ENCODE peak calls at places on chromosomes 5 and 9, in seven cellular contexts. Y, T, V, F, W, E and U are unnamed samples.

GRCh38 chr9:124077915-124078572 is 66.5 kb downstream of the LHX2 start:
- DNase-seq in F (peak; percentile 44), Y (peak; percentile 65), V (no peak), T (no peak), W (no peak), E (peak; percentile 8), U (no peak)

GRCh38 chr9:114742947-114743346 is 61.0 kb upstream of the TEX48 start:
- DNase-seq in Y (peak; percentile 63), V (no peak), W (no peak), E (no peak), T (no peak), F (no peak), U (no peak)

GRCh38 chr5:135185461-135186075 is 151.5 kb upstream of the PITX1 start:
- DNase-seq in T (no peak), W (no peak), Y (peak; percentile 99), V (no peak), F (no peak), E (no peak), U (no peak)

GRCh38 chr5:172144291-172144815 is 43.7 kb downstream of the STK10 start:
- DNase-seq in V (no peak), F (no peak), W (no peak), T (no peak), Y (no peak), E (no peak), U (no peak)

GRCh38 chr9:16705121-16705604 is 165.3 kb downstream of the BNC2 start:
- DNase-seq in Y (no peak), V (no peak), E (peak; percentile 98), T (peak; percentile 24), F (no peak), W (peak; percentile 69), U (no peak)

GRCh38 chr9:69919461-69920061 is 98.9 kb downstream of the CFAP95 start:
- DNase-seq in V (no peak), F (peak; percentile 29), T (peak; percentile 55), E (peak; percentile 49), Y (peak; percentile 78), W (no peak), U (no peak)

GRCh38 chr5:40490464-40491083 is 189.1 kb upstream of the PTGER4 start:
- DNase-seq in F (no peak), E (no peak), V (no peak), W (no peak), T (no peak), Y (no peak), U (no peak)

GRCh38 chr9:32571969-32572899 is 725 bp downstream of the NDUFB6 start:
- DNase-seq in V (peak; percentile 76), F (peak; percentile 67), T (peak; percentile 38), W (peak; percentile 63), E (peak; percentile 55), Y (peak; percentile 85), U (peak; percentile 55)

GRCh38 chr9:129910628-129911567 is 75.6 kb downstream of the USP20 start:
- DNase-seq in T (no peak), Y (no peak), V (no peak), F (peak; percentile 95), E (peak; percentile 95), W (no peak), U (no peak)

GRCh38 chr5:7756453-7756852 is 94.5 kb downstream of the CFAP90 start:
- DNase-seq in Y (no peak), E (no peak), T (peak; percentile 8), V (no peak), F (no peak), W (no peak), U (no peak)

GRCh38 chr9:105150991-105151685 is 93.3 kb upstream of the SLC44A1 start:
- DNase-seq in E (peak; percentile 90), W (no peak), V (no peak), Y (peak; percentile 66), T (no peak), F (no peak), U (no peak)

GRCh38 chr9:117145811-117146490 is 268.9 kb downstream of the ASTN2 start:
- DNase-seq in T (no peak), V (no peak), E (no peak), W (peak; percentile 44), F (no peak), Y (no peak), U (no peak)

GRCh38 chr9:127973169-127974001 is 7.4 kb downstream of the EEIG1 start:
- DNase-seq in V (peak; percentile 19), F (no peak), T (peak; percentile 19), W (peak; percentile 49), E (no peak), Y (peak; percentile 68), U (no peak)

GRCh38 chr9:137064880-137065164 is 5.5 kb downstream of the SAPCD2 start:
- DNase-seq in W (no peak), E (no peak), F (no peak), T (no peak), Y (no peak), V (no peak), U (no peak)

GRCh38 chr5:102581011-102581410 is 82.2 kb upstream of the SLCO6A1 start:
- DNase-seq in E (no peak), V (no peak), Y (no peak), F (no peak), W (no peak), T (no peak), U (no peak)

GRCh38 chr9:70594546-70594945 is 180.1 kb upstream of the KLF9 start:
- DNase-seq in E (no peak), V (no peak), W (no peak), Y (no peak), F (no peak), T (no peak), U (no peak)

GRCh38 chr5:320524-321232 is 836 bp upstream of the AHRR start:
- DNase-seq in Y (peak; percentile 51), W (no peak), V (no peak), E (no peak), T (no peak), F (no peak), U (no peak)

GRCh38 chr5:150304481-150305081 is 1.9 kb upstream of the ARSI start:
- DNase-seq in E (no peak), V (no peak), T (no peak), W (no peak), F (no peak), Y (no peak), U (no peak)

GRCh38 chr9:136551401-136552116 is 5.7 kb upstream of the NOTCH1 start:
- DNase-seq in V (no peak), W (no peak), E (peak; percentile 53), F (no peak), T (no peak), Y (peak; percentile 24), U (no peak)

GRCh38 chr5:107736608-107737007 is 65.9 kb upstream of the EFNA5 start:
- DNase-seq in W (no peak), E (no peak), Y (no peak), F (no peak), T (no peak), V (no peak), U (no peak)

GRCh38 chr9:28764532-28764931 is 1191.3 kb upstream of the C9orf72 start:
- DNase-seq in T (no peak), E (no peak), Y (no peak), V (no peak), F (no peak), W (no peak), U (no peak)

GRCh38 chr5:18433336-18433735 is 799.1 kb downstream of the TAF11L14 start:
- DNase-seq in F (no peak), E (no peak), T (no peak), V (no peak), W (no peak), Y (no peak), U (no peak)

GRCh38 chr9:124791106-124791505 is 14.2 kb downstream of the OLFML2A start:
- DNase-seq in Y (no peak), F (no peak), W (no peak), E (no peak), T (no peak), V (no peak), U (no peak)

GRCh38 chr5:141260458-141261237 is 15.5 kb downstream of the PCDHB15 start:
- DNase-seq in W (no peak), E (peak; percentile 35), T (no peak), F (no peak), V (no peak), Y (peak; percentile 57), U (no peak)

GRCh38 chr9:73892371-73892770 is 604.8 kb upstream of the RORB start:
- DNase-seq in Y (no peak), W (no peak), F (no peak), E (no peak), T (no peak), V (no peak), U (no peak)

GRCh38 chr5:143569213-143569663 is 165.8 kb upstream of the NR3C1 start:
- DNase-seq in V (no peak), E (no peak), F (no peak), Y (no peak), T (no peak), W (no peak), U (no peak)

GRCh38 chr5:140567871-140568270 is 3.2 kb downstream of the SLC35A4 start:
- DNase-seq in V (no peak), Y (no peak), F (no peak), T (no peak), W (no peak), E (no peak), U (no peak)

GRCh38 chr5:134130239-134130945 is 15.9 kb downstream of the TCF7 start:
- DNase-seq in E (no peak), V (no peak), Y (no peak), W (no peak), F (no peak), T (no peak), U (no peak)

GRCh38 chr5:149240354-149240998 is 31.2 kb upstream of the AFAP1L1 start:
- DNase-seq in F (no peak), T (no peak), E (no peak), V (peak; percentile 81), Y (no peak), W (no peak), U (peak; percentile 51)